ENCODE peak calls at places on chromosomes 2 and 18, in six cellular contexts. E, V, W, Z, T and F are unnamed samples.

GRCh38 chr2:118913805-118914645 is 28.0 kb upstream of the MARCO start:
- DNase-seq in E (no peak), V (no peak), Z (no peak), T (no peak), W (no peak), F (no peak)

GRCh38 chr2:142557391-142557790 is 320.1 kb upstream of the KYNU start:
- DNase-seq in Z (no peak), T (no peak), V (no peak), E (no peak), W (no peak), F (no peak)

GRCh38 chr2:128441341-128442052 is 122.8 kb upstream of the HS6ST1 start:
- DNase-seq in V (no peak), E (no peak), Z (no peak), T (no peak), W (no peak), F (no peak)

GRCh38 chr2:190255668-190256067 is 64.0 kb downstream of the HIBCH start:
- DNase-seq in T (no peak), E (no peak), V (no peak), W (no peak), Z (no peak), F (no peak)

GRCh38 chr2:208062113-208062512 is 36.8 kb upstream of the PLEKHM3 start:
- DNase-seq in Z (no peak), V (peak; percentile 63), T (peak; percentile 71), E (no peak), W (no peak), F (no peak)

GRCh38 chr18:69755856-69756496 is 191.7 kb downstream of the CD226 start:
- DNase-seq in V (no peak), W (no peak), T (no peak), Z (no peak), E (no peak), F (no peak)

GRCh38 chr2:237733677-237734300 is 64.8 kb upstream of the RBM44 start:
- DNase-seq in T (peak; percentile 90), Z (no peak), V (no peak), E (no peak), W (no peak), F (no peak)

GRCh38 chr2:72938455-72938854 is 21.1 kb downstream of the EMX1 start:
- DNase-seq in T (no peak), Z (no peak), V (no peak), E (no peak), W (no peak), F (no peak)

GRCh38 chr2:234823877-234824376 is 127.9 kb upstream of the SH3BP4 start:
- DNase-seq in Z (no peak), W (no peak), V (no peak), E (no peak), T (peak; percentile 80), F (no peak)

GRCh38 chr2:161030260-161031063 is 129.8 kb upstream of the TANK start:
- DNase-seq in Z (no peak), E (no peak), T (peak; percentile 45), W (no peak), V (no peak), F (no peak)

GRCh38 chr2:173353556-173353955 is 1.1 kb upstream of the CDCA7 start:
- DNase-seq in Z (no peak), T (no peak), V (no peak), W (no peak), E (no peak), F (no peak)

GRCh38 chr2:219871396-219871795 is 244.0 kb downstream of the SLC4A3 start:
- DNase-seq in T (no peak), Z (no peak), W (no peak), E (no peak), V (no peak), F (no peak)

GRCh38 chr2:23452853-23453420 is 68.0 kb downstream of the KLHL29 start:
- DNase-seq in Z (no peak), W (peak; percentile 33), E (peak; percentile 33), V (no peak), T (no peak), F (no peak)

GRCh38 chr2:175010848-175011254 is 5.7 kb upstream of the CHN1 start:
- DNase-seq in W (no peak), Z (no peak), E (no peak), T (no peak), V (no peak), F (no peak)

GRCh38 chr2:46557788-46558187 is 78.4 kb downstream of the TMEM247 start:
- DNase-seq in Z (no peak), T (no peak), W (no peak), E (no peak), V (no peak), F (no peak)

GRCh38 chr2:40485319-40485718 is 33.4 kb upstream of the SLC8A1 start:
- DNase-seq in T (no peak), E (no peak), W (no peak), V (no peak), Z (no peak), F (no peak)

GRCh38 chr2:40489678-40489960 is 37.7 kb upstream of the SLC8A1 start:
- DNase-seq in W (no peak), Z (no peak), E (no peak), V (no peak), T (no peak), F (no peak)

GRCh38 chr2:40488101-40488598 is 36.3 kb upstream of the SLC8A1 start:
- DNase-seq in Z (no peak), W (no peak), V (no peak), E (no peak), T (peak; percentile 33), F (no peak)

GRCh38 chr2:40487592-40487991 is 35.7 kb upstream of the SLC8A1 start:
- DNase-seq in E (no peak), T (no peak), V (no peak), W (no peak), Z (no peak), F (no peak)

DNA sequence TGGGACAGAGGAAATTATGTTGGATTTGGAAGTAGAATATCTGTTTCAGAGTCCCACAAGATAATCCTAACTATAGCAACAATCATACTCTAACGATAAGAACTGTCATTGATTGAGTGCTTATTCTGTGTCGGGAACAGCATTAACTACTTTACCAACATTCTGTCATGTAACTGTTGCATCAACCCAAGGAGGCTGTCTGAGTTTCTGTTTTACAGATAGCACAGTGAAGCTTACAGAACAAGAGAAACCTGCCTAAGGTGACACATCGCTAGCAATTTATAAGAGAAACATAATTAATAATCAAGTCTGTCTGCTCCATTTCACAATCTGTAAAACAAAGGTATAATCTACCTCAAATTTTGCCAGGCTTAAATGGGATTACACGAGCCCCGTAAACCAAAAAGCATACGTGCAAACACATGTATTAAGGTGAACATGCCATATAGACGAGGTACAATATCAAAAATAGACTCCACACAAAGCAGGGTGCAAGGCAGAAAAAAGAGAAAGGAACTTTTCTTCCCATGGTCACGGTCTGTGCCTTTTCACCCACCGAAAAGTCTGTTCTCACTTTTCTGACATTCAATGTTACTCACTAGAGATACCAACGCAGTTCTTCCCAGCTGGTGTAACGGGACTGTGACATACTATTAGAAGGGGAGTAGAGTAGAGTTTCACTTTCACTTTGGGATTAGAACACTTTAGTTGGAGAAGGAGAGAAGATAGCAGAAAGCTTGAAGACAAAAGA is 37.2 kb upstream of the SLC8A1 start:
- DNase-seq in Z (no peak), T (no peak), E (no peak), W (no peak), V (no peak), F (no peak)
- TF ChIP-seq TAF1 in Z (no peak), T (no peak), E (no peak), W (no peak), V (no peak), F (no peak)

GRCh38 chr2:44495544-44495943 is 133.8 kb downstream of the CAMKMT start:
- DNase-seq in V (no peak), W (no peak), Z (no peak), E (no peak), T (no peak), F (no peak)

GRCh38 chr2:44487052-44487451 is 125.3 kb downstream of the CAMKMT start:
- DNase-seq in T (no peak), V (no peak), Z (no peak), E (no peak), W (no peak), F (no peak)

GRCh38 chr2:44494006-44494405 is 132.3 kb downstream of the CAMKMT start:
- DNase-seq in V (no peak), W (no peak), Z (no peak), E (no peak), T (no peak), F (no peak)

GRCh38 chr2:44495035-44495434 is 133.3 kb downstream of the CAMKMT start:
- DNase-seq in Z (no peak), W (no peak), T (no peak), V (no peak), E (no peak), F (no peak)

DNA sequence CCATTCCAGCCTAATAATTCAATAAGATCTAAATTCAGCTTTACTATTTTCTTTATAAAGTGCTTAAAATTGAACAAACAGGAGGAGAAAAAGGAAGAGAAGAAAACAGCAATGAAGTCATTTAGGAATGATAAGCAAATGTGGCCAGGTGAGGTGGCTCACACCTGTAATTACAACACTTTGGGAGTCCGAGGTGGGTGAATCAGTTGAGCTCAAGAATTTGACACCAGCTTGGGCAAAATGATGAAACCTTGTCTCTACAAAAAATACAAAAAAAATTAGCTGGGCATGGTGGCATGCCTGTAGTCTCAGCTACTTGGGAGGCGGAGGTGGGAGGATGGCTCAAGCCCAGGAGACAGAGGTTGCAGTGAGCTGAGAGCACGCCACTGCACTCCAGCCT is 129.0 kb downstream of the CAMKMT start:
- DNase-seq in T (no peak), E (no peak), Z (no peak), V (no peak), W (no peak), F (no peak)
- TF ChIP-seq TAF1 in T (no peak), E (no peak), Z (no peak), V (no peak), W (no peak), F (no peak)

DNA sequence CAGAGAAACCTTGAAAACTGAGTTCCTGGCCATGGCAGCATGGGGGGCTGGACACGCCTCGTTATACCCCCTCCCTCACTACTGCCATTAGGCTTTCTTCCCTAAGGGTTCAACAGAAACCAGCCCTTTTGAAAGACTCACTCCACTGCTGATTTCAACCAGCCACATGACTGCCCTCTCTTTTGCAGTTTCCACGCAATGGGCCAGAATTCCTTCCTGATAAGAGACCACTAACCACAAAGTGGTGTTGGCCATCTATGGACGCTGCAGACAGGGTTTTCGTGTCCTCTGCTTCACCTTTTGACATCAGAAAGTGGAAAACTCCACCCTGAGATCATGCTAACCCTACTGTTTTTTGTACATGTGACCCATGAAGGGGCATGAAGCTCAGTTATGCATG is 106.7 kb upstream of the MSH6 start:
- DNase-seq in V (no peak), W (no peak), E (no peak), T (no peak), Z (no peak), F (no peak)
- TF ChIP-seq TAF1 in V (no peak), W (no peak), E (no peak), T (no peak), Z (no peak), F (no peak)

GRCh38 chr18:74155276-74155675 is 7.0 kb downstream of the TIMM21 start:
- DNase-seq in T (no peak), W (no peak), E (no peak), V (no peak), Z (no peak), F (no peak)

GRCh38 chr18:74152906-74153305 is 4.6 kb downstream of the TIMM21 start:
- DNase-seq in E (no peak), T (no peak), V (no peak), W (no peak), Z (no peak), F (no peak)

GRCh38 chr18:74153377-74153776 is 5.1 kb downstream of the TIMM21 start:
- DNase-seq in W (no peak), Z (no peak), T (no peak), E (no peak), V (no peak), F (no peak)

GRCh38 chr18:74152270-74152669 is 3.9 kb downstream of the TIMM21 start:
- DNase-seq in Z (no peak), W (no peak), V (no peak), E (no peak), T (no peak), F (no peak)

GRCh38 chr18:74153793-74154192 is 5.5 kb downstream of the TIMM21 start:
- DNase-seq in E (no peak), T (no peak), V (no peak), W (no peak), Z (no peak), F (no peak)
- TF ChIP-seq TAF1 in E (no peak), T (no peak), V (no peak), W (no peak), Z (no peak), F (no peak)